ENCODE peak calls at places on chromosomes 6 and 20, in seven cellular contexts. One of them, this sample, is unnamed.
A peak's percentile ranks its signal among the peaks of the same experiment; 100 is the strongest.

GRCh38 chr20:34099675-34100074 is 12.4 kb downstream of the EIF2S2 start:
- DNase-seq in hepatocyte: no peak
- DNase-seq in fibroblast of lung: no peak
- DNase-seq in OCI-LY7: no peak
- DNase-seq in A549: no peak
- DNase-seq in brain microvascular endothelial cell: no peak
- DNase-seq in uterus: no peak
- DNase-seq in this sample: no peak

GRCh38 chr20:58150772-58151171 is 77.7 kb downstream of the ANKRD60 start:
- DNase-seq in hepatocyte: peak; percentile 46
- DNase-seq in OCI-LY7: no peak
- DNase-seq in fibroblast of lung: no peak
- DNase-seq in uterus: no peak
- DNase-seq in A549: no peak
- DNase-seq in brain microvascular endothelial cell: no peak
- DNase-seq in this sample: peak; percentile 72

GRCh38 chr6:97322811-97323210 is 39.8 kb upstream of the MMS22L start:
- DNase-seq in A549: no peak
- DNase-seq in fibroblast of lung: peak; percentile 82
- DNase-seq in uterus: no peak
- DNase-seq in hepatocyte: no peak
- DNase-seq in OCI-LY7: no peak
- DNase-seq in brain microvascular endothelial cell: peak; percentile 0
- DNase-seq in this sample: no peak

GRCh38 chr6:45741437-45742166 is 274.1 kb downstream of the CLIC5 start:
- DNase-seq in uterus: no peak
- DNase-seq in A549: no peak
- DNase-seq in hepatocyte: no peak
- DNase-seq in brain microvascular endothelial cell: no peak
- DNase-seq in fibroblast of lung: peak; percentile 36
- DNase-seq in OCI-LY7: peak; percentile 19
- DNase-seq in this sample: no peak

GRCh38 chr20:62605996-62606395 is 36.3 kb upstream of the SLCO4A1 start:
- DNase-seq in OCI-LY7: peak; percentile 70
- DNase-seq in fibroblast of lung: no peak
- DNase-seq in hepatocyte: no peak
- DNase-seq in brain microvascular endothelial cell: no peak
- DNase-seq in A549: no peak
- DNase-seq in uterus: no peak
- DNase-seq in this sample: no peak

GRCh38 chr6:116087437-116088027 is 13.1 kb upstream of the NT5DC1 start:
- DNase-seq in OCI-LY7: no peak
- DNase-seq in fibroblast of lung: peak; percentile 72
- DNase-seq in brain microvascular endothelial cell: peak; percentile 28
- DNase-seq in hepatocyte: peak; percentile 22
- DNase-seq in uterus: no peak
- DNase-seq in A549: no peak
- DNase-seq in this sample: no peak

GRCh38 chr6:15305496-15305895 is 59.6 kb downstream of the JARID2 start:
- DNase-seq in OCI-LY7: no peak
- DNase-seq in hepatocyte: no peak
- DNase-seq in brain microvascular endothelial cell: no peak
- DNase-seq in fibroblast of lung: no peak
- DNase-seq in uterus: no peak
- DNase-seq in A549: no peak
- DNase-seq in this sample: no peak

GRCh38 chr6:6724319-6725119 is 136.0 kb downstream of the LY86 start:
- DNase-seq in OCI-LY7: peak; percentile 33
- DNase-seq in hepatocyte: peak; percentile 84
- DNase-seq in A549: peak; percentile 44
- DNase-seq in uterus: peak; percentile 82
- DNase-seq in fibroblast of lung: peak; percentile 76
- DNase-seq in brain microvascular endothelial cell: peak; percentile 59
- DNase-seq in this sample: peak; percentile 91

GRCh38 chr6:7440476-7440875 is 50.9 kb downstream of the RIOK1 start:
- DNase-seq in hepatocyte: no peak
- DNase-seq in A549: no peak
- DNase-seq in OCI-LY7: no peak
- DNase-seq in fibroblast of lung: no peak
- DNase-seq in brain microvascular endothelial cell: peak; percentile 45
- DNase-seq in uterus: no peak
- DNase-seq in this sample: no peak

GRCh38 chr6:144413418-144413817 is 128.3 kb downstream of the UTRN start:
- DNase-seq in hepatocyte: no peak
- DNase-seq in OCI-LY7: no peak
- DNase-seq in fibroblast of lung: peak; percentile 30
- DNase-seq in uterus: no peak
- DNase-seq in brain microvascular endothelial cell: peak; percentile 37
- DNase-seq in A549: peak; percentile 51
- DNase-seq in this sample: no peak

GRCh38 chr6:56690519-56691200 is 48.0 kb upstream of the DST start:
- DNase-seq in uterus: no peak
- DNase-seq in hepatocyte: no peak
- DNase-seq in A549: no peak
- DNase-seq in brain microvascular endothelial cell: no peak
- DNase-seq in OCI-LY7: no peak
- DNase-seq in fibroblast of lung: peak; percentile 89
- DNase-seq in this sample: no peak

GRCh38 chr6:140344149-140344913 is 969.9 kb upstream of the CITED2 start:
- DNase-seq in hepatocyte: no peak
- DNase-seq in uterus: no peak
- DNase-seq in A549: peak; percentile 1
- DNase-seq in brain microvascular endothelial cell: peak; percentile 5
- DNase-seq in OCI-LY7: no peak
- DNase-seq in fibroblast of lung: peak; percentile 79
- DNase-seq in this sample: no peak

DNA sequence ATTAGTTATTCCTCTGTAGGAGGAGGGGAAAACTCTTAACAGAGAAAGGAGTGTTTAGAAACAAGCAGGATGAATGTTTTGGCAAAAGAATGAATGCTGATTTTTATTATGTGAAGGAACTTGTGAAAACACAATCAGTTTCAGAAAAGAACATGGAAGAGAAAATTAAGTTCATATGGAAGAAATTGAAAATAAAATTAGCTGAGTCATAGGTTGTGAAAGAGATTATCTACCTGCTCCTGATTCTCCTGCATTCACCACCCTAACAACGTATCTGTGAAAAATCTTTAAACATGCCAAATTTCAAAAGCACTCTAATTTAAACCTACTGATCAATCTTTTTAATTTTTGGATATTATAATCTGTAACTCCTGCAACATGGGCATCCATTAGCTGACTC is 227.3 kb upstream of the RSPO3 start:
- DNase-seq in A549: no peak
- DNase-seq in uterus: no peak
- DNase-seq in fibroblast of lung: no peak
- DNase-seq in OCI-LY7: no peak
- DNase-seq in brain microvascular endothelial cell: no peak
- DNase-seq in hepatocyte: no peak
- DNase-seq in this sample: no peak
- TF ChIP-seq CTCF in A549: no peak
- TF ChIP-seq CTCF in uterus: no peak
- TF ChIP-seq CTCF in fibroblast of lung: no peak
- TF ChIP-seq CTCF in OCI-LY7: no peak
- TF ChIP-seq CTCF in brain microvascular endothelial cell: no peak
- TF ChIP-seq CTCF in hepatocyte: no peak
- TF ChIP-seq CTCF in this sample: no peak

GRCh38 chr6:133856911-133857310 is 32.0 kb upstream of the TCF21 start:
- DNase-seq in uterus: no peak
- DNase-seq in A549: no peak
- DNase-seq in hepatocyte: no peak
- DNase-seq in OCI-LY7: no peak
- DNase-seq in fibroblast of lung: no peak
- DNase-seq in brain microvascular endothelial cell: no peak
- DNase-seq in this sample: no peak
- H3K27ac ChIP-seq in uterus: no peak overlapping the region
- H3K27ac ChIP-seq in A549: no peak overlapping the region
- H3K27ac ChIP-seq in hepatocyte: no peak overlapping the region
- H3K27ac ChIP-seq in OCI-LY7: no peak overlapping the region
- H3K27ac ChIP-seq in fibroblast of lung: no peak overlapping the region
- H3K27ac ChIP-seq in brain microvascular endothelial cell: no peak overlapping the region
- H3K27ac ChIP-seq in this sample: no peak overlapping the region

GRCh38 chr6:106508836-106509235 is 120.5 kb downstream of the RTN4IP1 start:
- DNase-seq in brain microvascular endothelial cell: no peak
- DNase-seq in A549: no peak
- DNase-seq in uterus: no peak
- DNase-seq in hepatocyte: no peak
- DNase-seq in OCI-LY7: no peak
- DNase-seq in fibroblast of lung: peak; percentile 31
- DNase-seq in this sample: no peak
- H3K4me3 ChIP-seq in brain microvascular endothelial cell: no peak overlapping the region
- H3K4me3 ChIP-seq in A549: no peak overlapping the region
- H3K4me3 ChIP-seq in uterus: no peak overlapping the region
- H3K4me3 ChIP-seq in hepatocyte: no peak overlapping the region
- H3K4me3 ChIP-seq in OCI-LY7: no peak overlapping the region
- H3K4me3 ChIP-seq in fibroblast of lung: no peak overlapping the region
- H3K4me3 ChIP-seq in this sample: no peak overlapping the region

GRCh38 chr20:16279320-16279719 is 293.9 kb downstream of the KIF16B start:
- DNase-seq in uterus: no peak
- DNase-seq in A549: peak; percentile 31
- DNase-seq in fibroblast of lung: no peak
- DNase-seq in hepatocyte: no peak
- DNase-seq in OCI-LY7: no peak
- DNase-seq in brain microvascular endothelial cell: no peak
- DNase-seq in this sample: no peak
- TF ChIP-seq CTCF in uterus: no peak
- TF ChIP-seq CTCF in A549: no peak
- TF ChIP-seq CTCF in fibroblast of lung: no peak
- TF ChIP-seq CTCF in hepatocyte: peak; percentile 6
- TF ChIP-seq CTCF in OCI-LY7: no peak
- TF ChIP-seq CTCF in brain microvascular endothelial cell: no peak
- TF ChIP-seq CTCF in this sample: no peak

DNA sequence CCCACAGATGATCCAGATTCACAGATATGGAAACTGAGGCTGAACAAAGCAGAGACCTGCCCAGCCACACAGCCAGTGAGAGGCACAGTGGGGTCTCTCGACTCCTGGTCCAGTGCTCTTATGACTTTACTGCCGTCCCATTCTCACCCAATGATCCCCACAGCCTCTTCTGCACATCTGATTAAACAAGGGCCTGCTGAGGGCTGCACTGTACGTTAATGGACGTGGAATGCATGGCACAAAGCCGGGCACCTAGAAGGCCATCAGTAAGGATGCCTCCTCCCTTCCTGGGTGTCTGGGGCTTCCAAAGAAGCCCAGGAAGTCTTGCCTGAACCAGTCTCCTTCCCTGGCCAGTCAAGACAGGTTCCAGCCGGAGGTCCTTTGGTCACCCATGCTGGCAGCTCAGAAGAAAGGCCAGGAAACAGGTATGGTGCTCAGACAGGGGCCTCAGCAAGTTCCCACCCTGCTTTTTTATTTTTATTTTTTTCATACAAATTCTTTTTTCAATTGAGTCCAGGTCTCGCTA is 3.8 kb downstream of the TFEB start:
- DNase-seq in fibroblast of lung: no peak
- DNase-seq in uterus: no peak
- DNase-seq in OCI-LY7: no peak
- DNase-seq in hepatocyte: no peak
- DNase-seq in brain microvascular endothelial cell: no peak
- DNase-seq in A549: no peak
- DNase-seq in this sample: no peak
- H3K27ac ChIP-seq in fibroblast of lung: no peak overlapping the region
- H3K27ac ChIP-seq in uterus: no peak overlapping the region
- H3K27ac ChIP-seq in OCI-LY7: peak overlapping the region; percentile 94
- H3K27ac ChIP-seq in hepatocyte: peak overlapping the region; percentile 97
- H3K27ac ChIP-seq in brain microvascular endothelial cell: no peak overlapping the region
- H3K27ac ChIP-seq in A549: peak overlapping the region; percentile 55
- H3K27ac ChIP-seq in this sample: peak overlapping the region; percentile 49

GRCh38 chr6:47651505-47651944 is 46.9 kb upstream of the ADGRF4 start:
- DNase-seq in uterus: no peak
- DNase-seq in A549: no peak
- DNase-seq in brain microvascular endothelial cell: peak; percentile 54
- DNase-seq in hepatocyte: no peak
- DNase-seq in OCI-LY7: no peak
- DNase-seq in fibroblast of lung: peak; percentile 83
- DNase-seq in this sample: no peak
- H3K4me3 ChIP-seq in uterus: no peak overlapping the region
- H3K4me3 ChIP-seq in A549: no peak overlapping the region
- H3K4me3 ChIP-seq in brain microvascular endothelial cell: no peak overlapping the region
- H3K4me3 ChIP-seq in hepatocyte: no peak overlapping the region
- H3K4me3 ChIP-seq in OCI-LY7: no peak overlapping the region
- H3K4me3 ChIP-seq in fibroblast of lung: no peak overlapping the region
- H3K4me3 ChIP-seq in this sample: no peak overlapping the region

DNA sequence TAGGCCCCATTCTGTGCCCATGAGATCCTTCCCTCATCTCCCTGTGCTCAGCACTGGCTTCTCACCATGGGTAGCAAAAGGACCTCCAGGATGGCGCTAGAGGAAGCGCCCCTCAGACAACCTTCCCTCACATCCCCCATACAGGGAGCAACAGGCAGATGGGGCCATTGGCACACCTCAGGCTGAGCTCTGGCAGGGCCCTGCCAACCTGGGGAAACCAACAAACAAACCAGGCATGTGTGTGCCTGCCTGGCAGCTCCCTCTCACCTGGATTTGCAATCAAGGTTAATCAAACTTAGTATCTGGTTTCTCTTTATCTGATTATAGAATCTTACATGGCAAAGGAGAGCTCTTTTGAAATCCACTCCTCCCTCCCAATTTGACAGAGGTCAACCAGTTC is 134.9 kb downstream of the SLC23A2 start:
- DNase-seq in uterus: no peak
- DNase-seq in fibroblast of lung: no peak
- DNase-seq in brain microvascular endothelial cell: no peak
- DNase-seq in hepatocyte: no peak
- DNase-seq in A549: no peak
- DNase-seq in OCI-LY7: no peak
- DNase-seq in this sample: no peak
- TF ChIP-seq CTCF in uterus: no peak
- TF ChIP-seq CTCF in fibroblast of lung: no peak
- TF ChIP-seq CTCF in brain microvascular endothelial cell: no peak
- TF ChIP-seq CTCF in hepatocyte: no peak
- TF ChIP-seq CTCF in A549: no peak
- TF ChIP-seq CTCF in OCI-LY7: no peak
- TF ChIP-seq CTCF in this sample: no peak

DNA sequence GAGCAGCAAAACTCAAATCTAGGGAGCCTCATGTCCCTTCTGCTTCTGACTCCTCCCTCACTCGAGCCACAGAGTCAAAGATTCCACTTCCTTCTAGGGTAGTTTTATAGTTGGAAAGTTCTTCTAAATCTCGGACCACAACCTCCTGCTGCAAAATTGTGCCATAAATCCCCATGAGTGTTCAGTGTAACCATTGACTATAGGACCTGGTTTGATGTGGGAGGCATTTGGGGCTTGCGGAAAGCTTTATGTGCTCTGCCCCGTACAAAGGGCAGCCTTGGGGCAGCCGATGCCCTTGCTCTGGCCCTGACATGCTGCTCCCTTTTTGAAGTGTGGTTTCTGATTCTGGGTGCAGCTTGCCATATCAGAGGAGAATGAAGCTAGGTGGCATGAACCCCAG is 43.6 kb upstream of the IER3 start:
- DNase-seq in uterus: no peak
- DNase-seq in brain microvascular endothelial cell: no peak
- DNase-seq in hepatocyte: no peak
- DNase-seq in fibroblast of lung: no peak
- DNase-seq in A549: no peak
- DNase-seq in OCI-LY7: no peak
- DNase-seq in this sample: no peak
- H3K27ac ChIP-seq in uterus: peak overlapping the region; percentile 36
- H3K27ac ChIP-seq in brain microvascular endothelial cell: no peak overlapping the region
- H3K27ac ChIP-seq in hepatocyte: no peak overlapping the region
- H3K27ac ChIP-seq in fibroblast of lung: no peak overlapping the region
- H3K27ac ChIP-seq in A549: peak overlapping the region; percentile 35
- H3K27ac ChIP-seq in OCI-LY7: no peak overlapping the region
- H3K27ac ChIP-seq in this sample: peak overlapping the region; percentile 48

GRCh38 chr6:43719511-43719910 is 31.9 kb upstream of the MRPS18A start:
- DNase-seq in OCI-LY7: no peak
- DNase-seq in brain microvascular endothelial cell: no peak
- DNase-seq in uterus: no peak
- DNase-seq in fibroblast of lung: no peak
- DNase-seq in A549: no peak
- DNase-seq in hepatocyte: no peak
- DNase-seq in this sample: peak; percentile 43
- H3K4me3 ChIP-seq in OCI-LY7: no peak overlapping the region
- H3K4me3 ChIP-seq in brain microvascular endothelial cell: no peak overlapping the region
- H3K4me3 ChIP-seq in uterus: no peak overlapping the region
- H3K4me3 ChIP-seq in fibroblast of lung: no peak overlapping the region
- H3K4me3 ChIP-seq in A549: no peak overlapping the region
- H3K4me3 ChIP-seq in hepatocyte: no peak overlapping the region
- H3K4me3 ChIP-seq in this sample: no peak overlapping the region